ENCODE peak calls at places on chromosomes 5 and 9, in five cellular contexts. One of them, this sample, is unnamed.

GRCh38 chr9:30348904-30349303 is 2035.5 kb upstream of the ACO1 start:
- DNase-seq in fibroblast of the aortic adventitia: no peak
- DNase-seq in left ventricle myocardium superior: no peak
- DNase-seq in activated CD8-positive, alpha-beta memory T cell treated with anti-CD3 and anti-CD28 coated beads for 24 hours: no peak
- DNase-seq in AG09309: no peak
- DNase-seq in this sample: no peak

GRCh38 chr5:139271201-139272027 is 22.1 kb upstream of the MATR3 start:
- DNase-seq in fibroblast of the aortic adventitia: peak; percentile 94
- DNase-seq in left ventricle myocardium superior: no peak
- DNase-seq in activated CD8-positive, alpha-beta memory T cell treated with anti-CD3 and anti-CD28 coated beads for 24 hours: no peak
- DNase-seq in AG09309: peak; percentile 54
- DNase-seq in this sample: peak; percentile 66

GRCh38 chr9:124126571-124127289 is 115.2 kb downstream of the LHX2 start:
- DNase-seq in fibroblast of the aortic adventitia: peak; percentile 72
- DNase-seq in left ventricle myocardium superior: peak; percentile 82
- DNase-seq in activated CD8-positive, alpha-beta memory T cell treated with anti-CD3 and anti-CD28 coated beads for 24 hours: peak; percentile 95
- DNase-seq in AG09309: no peak
- DNase-seq in this sample: peak; percentile 77

GRCh38 chr5:11306365-11306764 is 545.3 kb upstream of the DAP start:
- DNase-seq in fibroblast of the aortic adventitia: no peak
- DNase-seq in left ventricle myocardium superior: no peak
- DNase-seq in activated CD8-positive, alpha-beta memory T cell treated with anti-CD3 and anti-CD28 coated beads for 24 hours: no peak
- DNase-seq in AG09309: no peak
- DNase-seq in this sample: no peak

GRCh38 chr9:94928696-94929372 is 202.3 kb downstream of the AOPEP start:
- DNase-seq in fibroblast of the aortic adventitia: no peak
- DNase-seq in left ventricle myocardium superior: no peak
- DNase-seq in activated CD8-positive, alpha-beta memory T cell treated with anti-CD3 and anti-CD28 coated beads for 24 hours: no peak
- DNase-seq in AG09309: no peak
- DNase-seq in this sample: no peak

GRCh38 chr9:113886003-113886324 is 9.9 kb downstream of the ZNF618 start:
- DNase-seq in fibroblast of the aortic adventitia: peak; percentile 56
- DNase-seq in left ventricle myocardium superior: no peak
- DNase-seq in activated CD8-positive, alpha-beta memory T cell treated with anti-CD3 and anti-CD28 coated beads for 24 hours: no peak
- DNase-seq in AG09309: no peak
- DNase-seq in this sample: peak; percentile 63

GRCh38 chr9:117671468-117671867 is 32.7 kb upstream of the TLR4 start:
- DNase-seq in fibroblast of the aortic adventitia: no peak
- DNase-seq in left ventricle myocardium superior: no peak
- DNase-seq in activated CD8-positive, alpha-beta memory T cell treated with anti-CD3 and anti-CD28 coated beads for 24 hours: no peak
- DNase-seq in AG09309: no peak
- DNase-seq in this sample: no peak

GRCh38 chr9:128911529-128912035 is 9.2 kb upstream of the PHYHD1 start:
- DNase-seq in fibroblast of the aortic adventitia: no peak
- DNase-seq in left ventricle myocardium superior: peak; percentile 80
- DNase-seq in activated CD8-positive, alpha-beta memory T cell treated with anti-CD3 and anti-CD28 coated beads for 24 hours: no peak
- DNase-seq in AG09309: no peak
- DNase-seq in this sample: peak; percentile 33

GRCh38 chr5:131459216-131459615 is 175.8 kb downstream of the RAPGEF6 start:
- DNase-seq in fibroblast of the aortic adventitia: peak; percentile 54
- DNase-seq in left ventricle myocardium superior: no peak
- DNase-seq in activated CD8-positive, alpha-beta memory T cell treated with anti-CD3 and anti-CD28 coated beads for 24 hours: no peak
- DNase-seq in AG09309: no peak
- DNase-seq in this sample: no peak

GRCh38 chr5:368162-369084 is 46.9 kb downstream of the AHRR start:
- DNase-seq in fibroblast of the aortic adventitia: peak; percentile 50
- DNase-seq in left ventricle myocardium superior: peak; percentile 26
- DNase-seq in activated CD8-positive, alpha-beta memory T cell treated with anti-CD3 and anti-CD28 coated beads for 24 hours: peak; percentile 72
- DNase-seq in AG09309: peak; percentile 48
- DNase-seq in this sample: no peak

GRCh38 chr9:98222885-98223640 is 30.6 kb upstream of the CORO2A start:
- DNase-seq in fibroblast of the aortic adventitia: peak; percentile 99
- DNase-seq in left ventricle myocardium superior: no peak
- DNase-seq in activated CD8-positive, alpha-beta memory T cell treated with anti-CD3 and anti-CD28 coated beads for 24 hours: no peak
- DNase-seq in AG09309: peak; percentile 99
- DNase-seq in this sample: no peak

GRCh38 chr9:27618066-27618465 is 44.8 kb upstream of the C9orf72 start:
- DNase-seq in fibroblast of the aortic adventitia: no peak
- DNase-seq in left ventricle myocardium superior: no peak
- DNase-seq in activated CD8-positive, alpha-beta memory T cell treated with anti-CD3 and anti-CD28 coated beads for 24 hours: no peak
- DNase-seq in AG09309: no peak
- DNase-seq in this sample: no peak

GRCh38 chr5:1095302-1096016 is 16.4 kb downstream of the SLC12A7 start:
- DNase-seq in fibroblast of the aortic adventitia: no peak
- DNase-seq in left ventricle myocardium superior: no peak
- DNase-seq in activated CD8-positive, alpha-beta memory T cell treated with anti-CD3 and anti-CD28 coated beads for 24 hours: no peak
- DNase-seq in AG09309: no peak
- DNase-seq in this sample: no peak

GRCh38 chr9:79581388-79581787 is 9.6 kb downstream of the TLE4 start:
- DNase-seq in fibroblast of the aortic adventitia: peak; percentile 51
- DNase-seq in left ventricle myocardium superior: no peak
- DNase-seq in activated CD8-positive, alpha-beta memory T cell treated with anti-CD3 and anti-CD28 coated beads for 24 hours: no peak
- DNase-seq in AG09309: no peak
- DNase-seq in this sample: peak; percentile 87